ENCODE peak calls at places on chromosomes 2 and 18, in five cellular contexts. P is stomach, T is tibial nerve, X is dorsolateral prefrontal cortex, J is fibroblast of lung. Q is an unnamed sample.

GRCh38 chr2:36193680-36194079 is 161.9 kb upstream of the CRIM1 start:
- DNase-seq in P (no peak), T (no peak), X (no peak), J (no peak), Q (no peak)

GRCh38 chr2:187500585-187501359 is 52.7 kb upstream of the CALCRL start:
- DNase-seq in P (no peak), T (no peak), X (no peak), J (peak; percentile 68), Q (no peak)

GRCh38 chr2:240594511-240595380 is 8.2 kb downstream of the CAPN10 start:
- DNase-seq in P (no peak), T (no peak), X (peak; percentile 39), J (no peak), Q (no peak)

GRCh38 chr2:128237081-128237534 is 81.6 kb downstream of the HS6ST1 start:
- DNase-seq in P (no peak), T (no peak), X (no peak), J (peak; percentile 86), Q (no peak)

GRCh38 chr2:47301277-47301618 is 101.7 kb upstream of the MSH2 start:
- DNase-seq in P (no peak), T (no peak), X (no peak), J (no peak), Q (no peak)

GRCh38 chr2:236309669-236310029 is 45.4 kb upstream of the ASB18 start:
- DNase-seq in P (no peak), T (no peak), X (no peak), J (peak; percentile 10), Q (no peak)

GRCh38 chr2:107160831-107161230 is 274.9 kb upstream of the ST6GAL2 start:
- DNase-seq in P (no peak), T (no peak), X (no peak), J (no peak), Q (no peak)

GRCh38 chr2:174350018-174350417 is 15.3 kb downstream of the SP9 start:
- DNase-seq in P (no peak), T (no peak), X (no peak), J (no peak), Q (no peak)

GRCh38 chr2:20536619-20537422 is 89.9 kb downstream of the RHOB start:
- DNase-seq in P (peak; percentile 83), T (no peak), X (no peak), J (no peak), Q (no peak)

GRCh38 chr2:230520875-230521155 is 104.8 kb downstream of the SP100 start:
- DNase-seq in P (no peak), T (no peak), X (no peak), J (peak; percentile 70), Q (no peak)

GRCh38 chr2:17757321-17757720 is 3.4 kb downstream of the GEN1 start:
- DNase-seq in P (no peak), T (no peak), X (no peak), J (peak; percentile 76), Q (no peak)

GRCh38 chr2:240197439-240198139 is 57.1 kb upstream of the OTOS start:
- DNase-seq in P (peak; percentile 15), T (no peak), X (no peak), J (no peak), Q (peak; percentile 29)

GRCh38 chr2:76120176-76120575 is 409.5 kb upstream of the GCFC2 start:
- DNase-seq in P (no peak), T (no peak), X (peak; percentile 55), J (no peak), Q (no peak)

GRCh38 chr2:135762530-135762929 is 20.9 kb downstream of the UBXN4 start:
- DNase-seq in P (no peak), T (no peak), X (no peak), J (no peak), Q (no peak)

GRCh38 chr18:45998244-45998643 is 31.1 kb upstream of the EPG5 start:
- DNase-seq in P (no peak), T (no peak), X (no peak), J (no peak), Q (no peak)

GRCh38 chr2:129381789-129382188 is 597.7 kb upstream of the RAB6C start:
- DNase-seq in P (no peak), T (no peak), X (no peak), J (no peak), Q (no peak)

GRCh38 chr2:217801711-217802110 is 201.1 kb downstream of the TNS1 start:
- DNase-seq in P (no peak), T (no peak), X (no peak), J (no peak), Q (peak; percentile 74)

GRCh38 chr2:11858883-11859282 is 112.5 kb downstream of the LPIN1 start:
- DNase-seq in P (no peak), T (no peak), X (no peak), J (no peak), Q (no peak)

GRCh38 chr2:203692039-203692710 is 14.3 kb upstream of the CD28 start:
- DNase-seq in P (no peak), T (peak; percentile 63), X (no peak), J (no peak), Q (no peak)

GRCh38 chr2:15940661-15941482 is 522 bp downstream of the MYCN start:
- DNase-seq in P (no peak), T (no peak), X (no peak), J (no peak), Q (no peak)

GRCh38 chr18:79059456-79059855 is 9.7 kb upstream of the ATP9B start:
- DNase-seq in P (no peak), T (no peak), X (no peak), J (no peak), Q (no peak)

GRCh38 chr18:46013484-46014189 is 46.5 kb upstream of the EPG5 start:
- DNase-seq in P (no peak), T (no peak), X (no peak), J (no peak), Q (no peak)

GRCh38 chr2:205698556-205699282 is 16.4 kb downstream of the NRP2 start:
- DNase-seq in P (no peak), T (no peak), X (no peak), J (peak; percentile 74), Q (no peak)

GRCh38 chr2:219155054-219155644 is 5.5 kb downstream of the NHEJ1 start:
- DNase-seq in P (peak; percentile 35), T (peak; percentile 63), X (no peak), J (peak; percentile 46), Q (no peak)

GRCh38 chr2:219149667-219150066 is 10.9 kb downstream of the NHEJ1 start:
- DNase-seq in P (peak; percentile 47), T (no peak), X (no peak), J (no peak), Q (no peak)
- H3K27ac ChIP-seq in P (no peak overlapping the region), T (no peak overlapping the region), X (no peak overlapping the region), J (no peak overlapping the region), Q (no peak overlapping the region)

GRCh38 chr2:101467306-101467705 is 7.6 kb downstream of the RFX8 start:
- DNase-seq in P (no peak), T (no peak), X (no peak), J (peak; percentile 40), Q (no peak)
- H3K4me3 ChIP-seq in P (no peak overlapping the region), T (no peak overlapping the region), X (no peak overlapping the region), J (no peak overlapping the region), Q (no peak overlapping the region)

GRCh38 chr2:120223034-120223912 is at the start of gene TMEM185B:
- DNase-seq in P (peak; percentile 92), T (peak; percentile 85), X (peak; percentile 91), J (peak; percentile 79), Q (peak; percentile 95)
- TF ChIP-seq CTCF in P (no peak), T (peak; percentile 45), X (no peak), J (no peak), Q (no peak)

GRCh38 chr2:85132392-85132791 is 800 bp upstream of the TCF7L1 start:
- DNase-seq in P (no peak), T (no peak), X (no peak), J (peak; percentile 58), Q (no peak)
- H3K27ac ChIP-seq in P (no peak overlapping the region), T (peak overlapping the region; percentile 57), X (peak overlapping the region; percentile 33), J (no peak overlapping the region), Q (peak overlapping the region; percentile 88)

GRCh38 chr2:27080140-27080469 is 1.7 kb downstream of the EMILIN1 start:
- DNase-seq in P (no peak), T (no peak), X (no peak), J (no peak), Q (no peak)
- H3K4me3 ChIP-seq in P (peak overlapping the region; percentile 54), T (no peak overlapping the region), X (peak overlapping the region; percentile 41), J (peak overlapping the region; percentile 91), Q (peak overlapping the region; percentile 90)

DNA sequence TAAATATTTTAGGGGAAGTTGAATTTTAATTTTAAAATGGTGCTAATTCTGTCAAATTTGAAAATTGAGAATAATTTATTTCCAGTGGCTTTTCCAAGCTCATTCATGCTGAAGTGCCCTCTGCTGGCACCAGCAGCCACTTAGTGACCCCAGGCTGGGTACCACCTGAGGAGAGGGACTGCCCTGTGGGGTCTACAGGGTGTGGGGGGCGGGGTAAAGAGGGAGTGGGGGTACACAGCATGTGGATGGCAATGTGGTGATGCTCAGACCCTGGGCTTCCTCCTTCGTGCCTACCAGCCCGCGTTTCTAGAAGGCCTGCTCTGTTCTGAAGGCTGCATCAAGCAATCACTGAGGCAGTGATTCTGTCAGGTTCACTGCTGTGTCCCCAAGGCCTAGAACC is 45.1 kb upstream of the SCLY start:
- DNase-seq in P (no peak), T (no peak), X (no peak), J (no peak), Q (no peak)
- TF ChIP-seq CTCF in P (no peak), T (no peak), X (peak; percentile 22), J (no peak), Q (no peak)

DNA sequence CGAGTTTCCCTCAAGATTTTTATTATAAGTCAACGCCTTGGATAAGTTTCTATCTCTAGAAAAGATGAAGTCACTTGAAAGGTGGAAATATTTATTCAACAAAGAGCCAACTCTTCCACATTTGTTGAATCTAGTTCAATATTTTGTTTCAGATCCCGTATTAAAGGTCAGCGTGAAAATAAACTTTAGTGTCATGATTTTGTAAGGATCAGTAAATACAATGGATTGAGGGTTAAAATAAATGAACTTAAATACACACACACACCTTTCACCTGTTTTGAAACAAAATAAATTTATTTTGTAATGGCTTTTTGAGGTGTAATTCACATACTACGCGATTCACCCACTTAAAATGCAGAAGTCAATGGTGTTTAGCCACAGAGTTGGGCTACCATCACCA is 16.0 kb upstream of the NPPC start:
- DNase-seq in P (no peak), T (no peak), X (no peak), J (no peak), Q (no peak)
- H3K27ac ChIP-seq in P (no peak overlapping the region), T (no peak overlapping the region), X (no peak overlapping the region), J (no peak overlapping the region), Q (no peak overlapping the region)

DNA sequence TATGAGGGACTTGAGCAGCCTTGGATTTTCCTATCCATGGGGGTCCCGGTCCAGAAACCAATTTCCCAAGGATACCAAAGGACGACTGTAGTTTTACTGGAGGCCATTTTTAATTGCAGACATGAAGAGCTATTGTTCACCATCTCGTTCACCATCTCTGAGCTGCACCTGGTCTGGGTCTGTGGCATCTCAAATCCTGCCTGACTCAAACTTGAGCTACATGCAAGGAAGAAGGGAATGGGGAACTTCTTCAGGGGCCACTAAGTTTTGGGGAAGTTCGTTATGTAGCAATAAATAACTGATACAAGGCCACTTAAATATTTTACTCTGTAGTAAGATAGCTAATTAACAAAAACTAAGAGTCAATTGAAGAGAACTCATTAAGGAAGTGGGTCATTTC is 2.1 kb upstream of the SMCHD1 start:
- DNase-seq in P (no peak), T (no peak), X (no peak), J (no peak), Q (no peak)
- H3K4me3 ChIP-seq in P (no peak overlapping the region), T (no peak overlapping the region), X (no peak overlapping the region), J (no peak overlapping the region), Q (no peak overlapping the region)

Q was measured in coronary artery.